ENCODE peak calls at places on chromosomes 6 and 20, in six cellular contexts. V is epithelial cell of prostate, I is aorta, N is BJ, X is heart right ventricle, H is RPMI7951. T is an unnamed sample.

GRCh38 chr6:120378582-120379220 is 955.6 kb downstream of the TBC1D32 start:
- DNase-seq in V (no peak), I (no peak), N (no peak), X (no peak), H (peak), T (no peak)

GRCh38 chr20:1860446-1860845 is 34.8 kb upstream of the SIRPA start:
- DNase-seq in V (peak), I (no peak), N (no peak), X (no peak), H (peak), T (no peak)

GRCh38 chr20:8394308-8394945 is 262.4 kb downstream of the PLCB1 start:
- DNase-seq in V (no peak), I (no peak), N (no peak), X (no peak), H (peak), T (peak)

GRCh38 chr20:63369024-63369530 is 7.9 kb upstream of the CHRNA4 start:
- DNase-seq in V (no peak), I (no peak), N (no peak), X (no peak), H (no peak), T (no peak)

GRCh38 chr6:53581161-53581560 is 36.3 kb upstream of the GCLC start:
- DNase-seq in V (no peak), I (no peak), N (no peak), X (no peak), H (peak), T (no peak)

GRCh38 chr20:63138855-63139341 is 77.0 kb downstream of the YTHDF1 start:
- DNase-seq in V (peak), I (peak), N (no peak), X (no peak), H (peak), T (no peak)

GRCh38 chr6:165880721-165881120 is 217.7 kb upstream of the PDE10A start:
- DNase-seq in V (no peak), I (no peak), N (no peak), X (no peak), H (peak), T (no peak)

GRCh38 chr6:20706293-20707165 is 172.3 kb downstream of the CDKAL1 start:
- DNase-seq in V (no peak), I (no peak), N (no peak), X (no peak), H (peak), T (no peak)

GRCh38 chr6:14499804-14500203 is 382.2 kb downstream of the CD83 start:
- DNase-seq in V (peak), I (no peak), N (peak), X (no peak), H (peak), T (peak)

GRCh38 chr6:43509142-43509983 is 783 bp downstream of the LRRC73 start:
- DNase-seq in V (no peak), I (no peak), N (no peak), X (no peak), H (no peak), T (no peak)

GRCh38 chr20:50385733-50386640 is 124.2 kb upstream of the PTPN1 start:
- DNase-seq in V (no peak), I (peak), N (no peak), X (no peak), H (peak), T (no peak)

GRCh38 chr6:28353981-28354676 is 4.4 kb downstream of the ZKSCAN3 start:
- DNase-seq in V (peak), I (peak), N (no peak), X (peak), H (no peak), T (no peak)

T was measured in AG09319.